ENCODE peak calls at places on chromosome 18, in nine cellular contexts. One of them, this sample, is unnamed. For H3K4me1, the result is how much of the 10 kb centered on the place peaks cover.

GRCh38 chr18:76518543-76519155 is 23.6 kb upstream of the ZNF516 start:
- DNase-seq in effector memory CD4-positive, alpha-beta T cell: no peak
- DNase-seq in body of pancreas: peak
- DNase-seq in CD8-positive, alpha-beta memory T cell: no peak
- DNase-seq in IMR-90: peak
- DNase-seq in adrenal gland: peak
- DNase-seq in neuronal stem cell: no peak
- DNase-seq in GM23338: peak
- DNase-seq in aorta: peak
- DNase-seq in this sample: no peak

GRCh38 chr18:59231877-59232276 is 11.9 kb downstream of the GRP start:
- DNase-seq in body of pancreas: no peak
- DNase-seq in CD8-positive, alpha-beta memory T cell: no peak
- DNase-seq in IMR-90: no peak
- DNase-seq in aorta: no peak
- DNase-seq in effector memory CD4-positive, alpha-beta T cell: no peak
- DNase-seq in GM23338: no peak
- DNase-seq in neuronal stem cell: no peak
- DNase-seq in adrenal gland: no peak
- DNase-seq in this sample: no peak

GRCh38 chr18:59839241-59839640 is 60.6 kb upstream of the PMAIP1 start:
- DNase-seq in adrenal gland: no peak
- DNase-seq in effector memory CD4-positive, alpha-beta T cell: no peak
- DNase-seq in body of pancreas: no peak
- DNase-seq in aorta: no peak
- DNase-seq in neuronal stem cell: no peak
- DNase-seq in IMR-90: no peak
- DNase-seq in GM23338: no peak
- DNase-seq in CD8-positive, alpha-beta memory T cell: no peak
- DNase-seq in this sample: no peak

GRCh38 chr18:73768043-73768442 is 379.6 kb downstream of the FBXO15 start:
- DNase-seq in body of pancreas: no peak
- DNase-seq in GM23338: no peak
- DNase-seq in CD8-positive, alpha-beta memory T cell: no peak
- DNase-seq in effector memory CD4-positive, alpha-beta T cell: no peak
- DNase-seq in neuronal stem cell: no peak
- DNase-seq in aorta: no peak
- DNase-seq in IMR-90: no peak
- DNase-seq in adrenal gland: no peak
- DNase-seq in this sample: no peak

GRCh38 chr18:58223717-58224424 is 179.8 kb downstream of the NEDD4L start:
- DNase-seq in CD8-positive, alpha-beta memory T cell: no peak
- DNase-seq in GM23338: no peak
- DNase-seq in effector memory CD4-positive, alpha-beta T cell: no peak
- DNase-seq in aorta: no peak
- DNase-seq in IMR-90: peak
- DNase-seq in adrenal gland: peak
- DNase-seq in body of pancreas: peak
- DNase-seq in neuronal stem cell: no peak
- DNase-seq in this sample: no peak

GRCh38 chr18:63311481-63312409 is 7.8 kb downstream of the BCL2 start:
- DNase-seq in adrenal gland: no peak
- DNase-seq in GM23338: no peak
- DNase-seq in neuronal stem cell: no peak
- DNase-seq in aorta: no peak
- DNase-seq in CD8-positive, alpha-beta memory T cell: no peak
- DNase-seq in IMR-90: no peak
- DNase-seq in effector memory CD4-positive, alpha-beta T cell: no peak
- DNase-seq in body of pancreas: no peak
- DNase-seq in this sample: no peak

GRCh38 chr18:69948919-69949537 is 1.4 kb upstream of the CD226 start:
- DNase-seq in effector memory CD4-positive, alpha-beta T cell: no peak
- DNase-seq in aorta: peak
- DNase-seq in body of pancreas: peak
- DNase-seq in IMR-90: peak
- DNase-seq in adrenal gland: peak
- DNase-seq in GM23338: peak
- DNase-seq in CD8-positive, alpha-beta memory T cell: no peak
- DNase-seq in neuronal stem cell: no peak
- DNase-seq in this sample: no peak

GRCh38 chr18:22223263-22223960 is 54.0 kb downstream of the GATA6 start:
- DNase-seq in body of pancreas: peak
- DNase-seq in neuronal stem cell: no peak
- DNase-seq in IMR-90: peak
- DNase-seq in GM23338: peak
- DNase-seq in aorta: peak
- DNase-seq in effector memory CD4-positive, alpha-beta T cell: no peak
- DNase-seq in CD8-positive, alpha-beta memory T cell: no peak
- DNase-seq in adrenal gland: peak
- DNase-seq in this sample: no peak

DNA sequence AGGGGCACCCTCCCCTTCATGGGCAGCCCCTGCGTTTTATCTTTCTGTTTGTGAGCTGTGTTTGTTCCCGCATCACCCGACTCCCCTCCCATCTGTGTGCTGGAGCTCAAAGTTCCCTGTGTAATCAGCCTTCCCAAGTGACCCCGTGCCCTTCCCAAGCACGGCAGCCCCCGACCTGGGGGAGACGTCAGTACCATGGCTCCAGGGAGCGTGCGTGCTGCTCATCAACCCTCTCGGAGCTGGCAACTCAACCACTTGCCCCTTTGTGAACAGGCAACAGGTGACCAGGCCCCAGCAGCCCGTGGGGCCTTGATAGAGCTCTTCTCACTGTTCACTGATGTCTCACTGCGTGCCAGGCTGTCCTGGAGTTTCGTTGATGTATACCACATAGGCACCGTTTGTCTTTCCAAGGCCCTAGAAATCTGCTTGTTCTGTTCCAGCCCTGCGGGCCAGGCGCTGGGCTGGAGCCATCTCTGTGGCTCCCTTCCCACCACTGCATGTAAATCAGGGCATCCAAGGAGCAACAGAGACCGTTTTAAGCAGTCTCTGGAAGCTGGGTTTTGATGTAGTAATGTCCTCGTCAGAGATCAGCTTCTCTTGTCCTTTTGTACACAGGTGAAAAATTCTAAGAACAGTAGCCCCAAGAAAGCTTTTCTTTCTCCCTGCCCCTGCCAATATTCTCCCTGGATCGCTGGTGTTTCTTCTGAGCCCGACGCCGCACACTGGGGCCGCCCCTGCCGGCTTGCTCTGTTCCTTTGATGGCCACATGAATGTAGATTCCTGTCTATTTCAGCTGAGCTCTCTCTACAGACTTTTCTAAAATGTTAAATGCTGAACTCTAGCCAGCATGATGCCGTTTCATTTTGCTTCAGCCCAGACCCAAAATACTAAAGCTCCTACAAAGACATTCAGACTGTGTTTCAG is 107.0 kb upstream of the PTPRM start:
- DNase-seq in neuronal stem cell: no peak
- DNase-seq in IMR-90: no peak
- DNase-seq in effector memory CD4-positive, alpha-beta T cell: no peak
- DNase-seq in CD8-positive, alpha-beta memory T cell: no peak
- DNase-seq in adrenal gland: no peak
- DNase-seq in GM23338: peak
- DNase-seq in body of pancreas: no peak
- DNase-seq in aorta: no peak
- DNase-seq in this sample: no peak
- H3K27ac ChIP-seq in neuronal stem cell: peak
- H3K27ac ChIP-seq in IMR-90: no peak
- H3K27ac ChIP-seq in effector memory CD4-positive, alpha-beta T cell: no peak
- H3K27ac ChIP-seq in CD8-positive, alpha-beta memory T cell: no peak
- H3K27ac ChIP-seq in adrenal gland: no peak
- H3K27ac ChIP-seq in GM23338: no peak
- H3K27ac ChIP-seq in body of pancreas: no peak
- H3K27ac ChIP-seq in aorta: no peak
- H3K27ac ChIP-seq in this sample: no peak

DNA sequence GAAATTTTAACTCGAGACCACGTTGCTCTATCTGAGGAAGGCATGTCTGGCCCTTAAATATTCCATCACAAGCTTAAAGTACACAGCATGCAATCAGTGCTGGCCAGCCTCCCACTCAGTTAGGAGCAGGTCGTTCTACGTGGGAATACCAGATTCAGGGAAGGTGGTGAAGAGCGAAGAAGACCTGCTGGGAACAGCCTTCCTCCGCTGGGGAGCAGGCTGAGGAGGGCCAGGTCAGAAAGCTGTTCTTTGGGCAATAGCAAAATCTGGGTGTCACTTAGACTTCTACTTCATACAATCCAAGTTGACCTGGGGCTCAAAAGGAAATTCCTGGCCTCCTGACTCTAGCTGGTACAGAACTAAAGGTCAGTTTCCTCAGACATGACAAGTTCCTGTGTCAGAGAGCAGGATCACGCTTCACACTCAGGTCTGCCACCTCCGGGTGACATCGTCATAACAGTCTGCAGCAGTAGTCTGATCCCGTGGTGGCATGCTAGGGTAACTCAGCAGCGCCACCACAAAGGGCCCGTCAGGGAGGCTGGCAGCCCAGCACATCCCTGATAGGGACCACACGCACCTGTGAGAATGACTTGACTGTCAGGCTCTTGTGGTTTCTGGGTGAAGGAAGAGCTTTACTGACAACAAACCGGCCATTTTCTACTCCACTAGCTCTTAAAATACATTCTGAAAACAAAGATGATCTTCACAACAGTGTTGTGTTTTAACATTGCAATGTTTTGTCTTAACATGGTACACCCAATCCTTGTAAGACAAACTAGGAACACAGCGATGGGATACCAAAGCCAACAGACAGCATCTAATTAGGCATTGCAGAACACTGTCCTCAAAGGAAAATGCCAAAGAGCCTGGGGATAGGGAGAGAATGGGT is 35.2 kb upstream of the NAPG start:
- DNase-seq in IMR-90: no peak
- DNase-seq in aorta: no peak
- DNase-seq in neuronal stem cell: no peak
- DNase-seq in CD8-positive, alpha-beta memory T cell: peak
- DNase-seq in body of pancreas: peak
- DNase-seq in effector memory CD4-positive, alpha-beta T cell: peak
- DNase-seq in GM23338: peak
- DNase-seq in adrenal gland: no peak
- DNase-seq in this sample: peak
- H3K4me1 ChIP-seq in IMR-90: under half
- H3K4me1 ChIP-seq in aorta: under half
- H3K4me1 ChIP-seq in neuronal stem cell: under half
- H3K4me1 ChIP-seq in CD8-positive, alpha-beta memory T cell: under half
- H3K4me1 ChIP-seq in body of pancreas: under half
- H3K4me1 ChIP-seq in effector memory CD4-positive, alpha-beta T cell: under half
- H3K4me1 ChIP-seq in GM23338: under half
- H3K4me1 ChIP-seq in adrenal gland: under half
- H3K4me1 ChIP-seq in this sample: under half

GRCh38 chr18:34224423-34225217 is at the start of gene NOL4:
- DNase-seq in adrenal gland: no peak
- DNase-seq in GM23338: peak
- DNase-seq in body of pancreas: peak
- DNase-seq in neuronal stem cell: peak
- DNase-seq in IMR-90: no peak
- DNase-seq in CD8-positive, alpha-beta memory T cell: no peak
- DNase-seq in aorta: peak
- DNase-seq in effector memory CD4-positive, alpha-beta T cell: no peak
- DNase-seq in this sample: no peak

GRCh38 chr18:34223893-34224422 is 755 bp downstream of the NOL4 start:
- DNase-seq in IMR-90: no peak
- DNase-seq in GM23338: no peak
- DNase-seq in adrenal gland: no peak
- DNase-seq in CD8-positive, alpha-beta memory T cell: no peak
- DNase-seq in effector memory CD4-positive, alpha-beta T cell: no peak
- DNase-seq in body of pancreas: no peak
- DNase-seq in aorta: no peak
- DNase-seq in neuronal stem cell: no peak
- DNase-seq in this sample: no peak

GRCh38 chr18:34222025-34222395 is 2.7 kb downstream of the NOL4 start:
- DNase-seq in neuronal stem cell: no peak
- DNase-seq in aorta: peak
- DNase-seq in adrenal gland: no peak
- DNase-seq in IMR-90: no peak
- DNase-seq in body of pancreas: no peak
- DNase-seq in effector memory CD4-positive, alpha-beta T cell: no peak
- DNase-seq in GM23338: peak
- DNase-seq in CD8-positive, alpha-beta memory T cell: no peak
- DNase-seq in this sample: no peak

GRCh38 chr18:34222396-34223163 is 2.1 kb downstream of the NOL4 start:
- DNase-seq in aorta: peak
- DNase-seq in effector memory CD4-positive, alpha-beta T cell: no peak
- DNase-seq in CD8-positive, alpha-beta memory T cell: no peak
- DNase-seq in body of pancreas: no peak
- DNase-seq in adrenal gland: no peak
- DNase-seq in GM23338: peak
- DNase-seq in IMR-90: no peak
- DNase-seq in neuronal stem cell: no peak
- DNase-seq in this sample: no peak

DNA sequence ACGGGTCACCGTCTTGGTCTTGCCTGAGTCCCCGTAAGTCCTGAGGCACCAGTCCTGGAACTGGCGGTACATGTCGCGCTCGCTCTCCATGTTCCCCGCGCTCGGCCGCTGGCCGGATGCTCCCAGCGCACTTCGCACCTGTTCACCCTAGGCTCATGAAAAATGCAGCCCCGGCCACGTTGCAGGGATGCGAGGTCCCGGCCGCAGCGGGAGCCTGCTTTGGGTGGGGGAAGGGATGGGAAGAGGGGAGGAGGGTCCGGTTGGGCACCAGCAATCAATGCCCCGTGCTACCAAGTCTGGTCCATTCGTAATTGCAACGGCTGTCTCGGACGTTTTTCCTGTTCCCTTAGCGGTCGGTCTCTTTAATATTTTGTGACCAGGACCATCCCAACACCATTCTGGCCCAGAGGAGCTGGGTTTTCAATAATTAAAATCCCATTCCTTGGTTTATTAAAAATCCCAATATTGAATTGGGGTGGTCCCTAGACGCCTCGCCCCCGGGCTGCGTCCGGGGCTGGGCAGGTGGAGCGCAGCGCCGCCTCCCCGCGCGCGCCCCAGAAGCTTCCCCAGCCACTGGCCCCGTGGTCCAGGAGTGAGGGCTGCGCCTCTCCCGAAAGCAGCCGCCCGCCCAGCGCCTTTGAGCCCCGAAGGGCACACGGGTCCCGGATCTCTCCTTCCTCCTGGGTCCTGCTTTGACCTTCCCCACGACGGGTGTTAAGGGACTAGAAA is 1.4 kb downstream of the NOL4 start:
- DNase-seq in aorta: peak
- DNase-seq in CD8-positive, alpha-beta memory T cell: no peak
- DNase-seq in body of pancreas: no peak
- DNase-seq in effector memory CD4-positive, alpha-beta T cell: no peak
- DNase-seq in GM23338: peak
- DNase-seq in neuronal stem cell: no peak
- DNase-seq in adrenal gland: no peak
- DNase-seq in IMR-90: no peak
- DNase-seq in this sample: no peak
- H3K4me3 ChIP-seq in aorta: peak
- H3K4me3 ChIP-seq in CD8-positive, alpha-beta memory T cell: no peak
- H3K4me3 ChIP-seq in body of pancreas: no peak
- H3K4me3 ChIP-seq in effector memory CD4-positive, alpha-beta T cell: no peak
- H3K4me3 ChIP-seq in GM23338: peak
- H3K4me3 ChIP-seq in neuronal stem cell: peak
- H3K4me3 ChIP-seq in adrenal gland: no peak
- H3K4me3 ChIP-seq in IMR-90: no peak
- H3K4me3 ChIP-seq in this sample: no peak

GRCh38 chr18:48201337-48201705 is 207.9 kb downstream of the ZBTB7C start:
- DNase-seq in effector memory CD4-positive, alpha-beta T cell: no peak
- DNase-seq in CD8-positive, alpha-beta memory T cell: no peak
- DNase-seq in neuronal stem cell: no peak
- DNase-seq in aorta: no peak
- DNase-seq in body of pancreas: no peak
- DNase-seq in GM23338: no peak
- DNase-seq in adrenal gland: peak
- DNase-seq in IMR-90: no peak
- DNase-seq in this sample: no peak

GRCh38 chr18:48203288-48203945 is 205.8 kb downstream of the ZBTB7C start:
- DNase-seq in body of pancreas: no peak
- DNase-seq in IMR-90: no peak
- DNase-seq in GM23338: no peak
- DNase-seq in CD8-positive, alpha-beta memory T cell: no peak
- DNase-seq in effector memory CD4-positive, alpha-beta T cell: no peak
- DNase-seq in adrenal gland: no peak
- DNase-seq in neuronal stem cell: no peak
- DNase-seq in aorta: no peak
- DNase-seq in this sample: no peak

GRCh38 chr18:48202899-48203260 is 206.3 kb downstream of the ZBTB7C start:
- DNase-seq in IMR-90: no peak
- DNase-seq in body of pancreas: no peak
- DNase-seq in aorta: no peak
- DNase-seq in CD8-positive, alpha-beta memory T cell: no peak
- DNase-seq in GM23338: no peak
- DNase-seq in adrenal gland: no peak
- DNase-seq in effector memory CD4-positive, alpha-beta T cell: no peak
- DNase-seq in neuronal stem cell: no peak
- DNase-seq in this sample: no peak

GRCh38 chr18:48200631-48201336 is 208.4 kb downstream of the ZBTB7C start:
- DNase-seq in body of pancreas: no peak
- DNase-seq in GM23338: no peak
- DNase-seq in IMR-90: no peak
- DNase-seq in effector memory CD4-positive, alpha-beta T cell: no peak
- DNase-seq in adrenal gland: no peak
- DNase-seq in neuronal stem cell: no peak
- DNase-seq in CD8-positive, alpha-beta memory T cell: no peak
- DNase-seq in aorta: no peak
- DNase-seq in this sample: no peak

GRCh38 chr18:48201952-48202898 is 207.0 kb downstream of the ZBTB7C start:
- DNase-seq in neuronal stem cell: no peak
- DNase-seq in GM23338: no peak
- DNase-seq in effector memory CD4-positive, alpha-beta T cell: no peak
- DNase-seq in IMR-90: no peak
- DNase-seq in CD8-positive, alpha-beta memory T cell: no peak
- DNase-seq in adrenal gland: no peak
- DNase-seq in aorta: no peak
- DNase-seq in body of pancreas: no peak
- DNase-seq in this sample: no peak
- H3K27ac ChIP-seq in neuronal stem cell: no peak
- H3K27ac ChIP-seq in GM23338: no peak
- H3K27ac ChIP-seq in effector memory CD4-positive, alpha-beta T cell: no peak
- H3K27ac ChIP-seq in IMR-90: no peak
- H3K27ac ChIP-seq in CD8-positive, alpha-beta memory T cell: no peak
- H3K27ac ChIP-seq in adrenal gland: no peak
- H3K27ac ChIP-seq in aorta: no peak
- H3K27ac ChIP-seq in body of pancreas: no peak
- H3K27ac ChIP-seq in this sample: no peak

This sample was measured in naive thymus-derived CD4-positive, alpha-beta T cell.